ENCODE peak calls at places on chromosomes 6 and 20, in seven cellular contexts. T is heart left ventricle, F is esophagus squamous epithelium, B is body of pancreas, Q is right lobe of liver, M is gastrocnemius medialis, J is prostate gland. I is an unnamed sample.

GRCh38 chr6:79713701-79714322 is 82.7 kb downstream of the SH3BGRL2 start:
- DNase-seq in B (peak; percentile 66), Q (peak; percentile 56), M (no peak), J (peak; percentile 32), T (peak; percentile 13), F (no peak), I (no peak)

GRCh38 chr6:148367418-148368024 is 24.9 kb downstream of the SASH1 start:
- DNase-seq in T (peak; percentile 81), B (peak; percentile 38), J (peak; percentile 24), F (no peak), Q (peak; percentile 51), M (peak; percentile 60), I (peak; percentile 90)

GRCh38 chr6:12185081-12185673 is 105.0 kb upstream of the EDN1 start:
- DNase-seq in J (no peak), Q (no peak), M (no peak), T (no peak), F (no peak), B (no peak), I (no peak)

GRCh38 chr6:2020909-2021308 is 224.5 kb downstream of the GMDS start:
- DNase-seq in F (no peak), T (no peak), Q (no peak), B (no peak), M (no peak), J (no peak), I (no peak)

GRCh38 chr20:62361799-62362589 is 5.1 kb downstream of the LAMA5 start:
- DNase-seq in T (peak; percentile 16), B (peak; percentile 81), F (no peak), M (no peak), Q (peak; percentile 85), J (peak; percentile 26), I (peak; percentile 85)

GRCh38 chr20:9323622-9324021 is 190.8 kb upstream of the LAMP5 start:
- DNase-seq in F (no peak), J (no peak), T (no peak), B (no peak), M (no peak), Q (no peak), I (no peak)

GRCh38 chr6:43313813-43314212 is 5.2 kb upstream of the CRIP3 start:
- DNase-seq in M (no peak), J (no peak), F (no peak), T (no peak), Q (no peak), B (no peak), I (no peak)

GRCh38 chr20:26163890-26164289 is 467.2 kb upstream of the ZNF337 start:
- DNase-seq in M (no peak), Q (no peak), J (no peak), B (no peak), F (no peak), T (no peak), I (no peak)

GRCh38 chr6:124978451-124979293 is 16.4 kb downstream of the RNF217 start:
- DNase-seq in F (no peak), B (no peak), T (no peak), Q (no peak), M (no peak), J (no peak), I (no peak)

GRCh38 chr6:170045563-170045960 is 245.3 kb downstream of the DLL1 start:
- DNase-seq in B (no peak), J (no peak), T (no peak), Q (no peak), F (no peak), M (no peak), I (peak; percentile 67)

GRCh38 chr20:21090738-21091120 is 15.4 kb downstream of the LINC00237 start:
- DNase-seq in J (no peak), B (no peak), M (no peak), F (no peak), T (no peak), Q (no peak), I (no peak)

GRCh38 chr20:24357169-24357568 is 112.3 kb upstream of the SYNDIG1 start:
- DNase-seq in M (no peak), B (no peak), Q (no peak), T (no peak), J (no peak), F (no peak), I (no peak)

GRCh38 chr20:38961530-38962043 is 557 bp upstream of the DHX35 start:
- DNase-seq in F (no peak), T (no peak), J (no peak), B (no peak), Q (no peak), M (no peak), I (no peak)

DNA sequence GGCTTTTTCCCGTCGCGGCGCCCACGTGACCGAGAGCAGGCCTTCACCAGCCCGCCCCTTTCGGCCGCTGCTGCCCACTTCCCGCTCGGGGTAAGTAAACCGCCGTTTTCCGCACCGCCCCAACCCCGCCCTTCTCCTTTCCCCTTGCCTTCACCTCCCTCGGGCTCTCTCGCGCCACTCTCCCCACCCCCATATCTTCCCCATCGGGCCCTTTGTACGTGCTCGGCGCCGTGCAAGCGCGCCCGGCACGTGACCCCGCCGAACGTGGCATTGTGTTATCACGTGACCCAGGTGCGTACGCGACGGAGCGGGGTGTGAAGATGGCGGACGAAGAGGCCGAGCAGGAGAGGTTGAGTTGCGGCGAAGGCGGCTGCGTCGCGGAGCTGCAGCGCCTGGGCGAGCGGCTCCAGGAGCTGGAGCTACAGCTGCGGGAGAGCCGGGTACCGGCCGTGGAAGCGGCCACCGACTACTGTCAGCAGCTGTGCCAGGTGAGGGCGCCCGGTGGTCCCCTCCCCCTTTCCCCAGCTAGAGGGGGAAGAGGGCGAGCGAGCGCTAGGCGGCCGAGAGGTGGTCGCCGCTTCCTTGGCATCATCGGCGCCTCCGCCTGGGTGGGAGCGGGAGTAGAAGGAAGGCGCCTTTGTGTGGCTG is at the start of gene ZNF292:
- DNase-seq in Q (peak; percentile 97), J (peak; percentile 96), B (peak; percentile 97), F (peak; percentile 94), M (peak; percentile 91), T (peak; percentile 94), I (peak; percentile 96)
- TF ChIP-seq POLR2A in Q (peak; percentile 19), J (peak; percentile 84), B (peak; percentile 76), F (no peak), M (peak; percentile 48), T (no peak), I (no peak)

GRCh38 chr6:158387036-158387435 is 74.8 kb downstream of the TULP4 start:
- DNase-seq in T (no peak), M (no peak), F (no peak), B (no peak), Q (no peak), J (no peak), I (no peak)
- TF ChIP-seq CTCF in T (no peak), M (no peak), F (no peak), B (no peak), Q (no peak), J (no peak), I (no peak)

GRCh38 chr6:32240686-32241085 is 16.8 kb upstream of the NOTCH4 start:
- DNase-seq in Q (no peak), B (no peak), F (no peak), T (no peak), M (no peak), J (no peak), I (no peak)

GRCh38 chr6:32249262-32249661 is 25.4 kb upstream of the NOTCH4 start:
- DNase-seq in J (no peak), M (no peak), F (no peak), Q (no peak), B (no peak), T (no peak), I (no peak)

GRCh38 chr6:32244270-32244669 is 20.4 kb upstream of the NOTCH4 start:
- DNase-seq in Q (no peak), M (peak; percentile 24), T (no peak), F (no peak), B (peak; percentile 19), J (no peak), I (peak; percentile 72)

GRCh38 chr6:32239462-32239861 is 15.6 kb upstream of the NOTCH4 start:
- DNase-seq in Q (no peak), J (no peak), B (no peak), T (no peak), M (no peak), F (no peak), I (no peak)

GRCh38 chr6:32244946-32245398 is 21.1 kb upstream of the NOTCH4 start:
- DNase-seq in J (peak; percentile 71), T (peak; percentile 85), B (peak; percentile 73), M (peak; percentile 39), Q (peak; percentile 75), F (no peak), I (peak; percentile 96)
- H3K4me3 ChIP-seq in J (no peak overlapping the region), T (peak overlapping the region; percentile 9), B (no peak overlapping the region), M (peak overlapping the region; percentile 33), Q (no peak overlapping the region), F (no peak overlapping the region), I (no peak overlapping the region)

DNA sequence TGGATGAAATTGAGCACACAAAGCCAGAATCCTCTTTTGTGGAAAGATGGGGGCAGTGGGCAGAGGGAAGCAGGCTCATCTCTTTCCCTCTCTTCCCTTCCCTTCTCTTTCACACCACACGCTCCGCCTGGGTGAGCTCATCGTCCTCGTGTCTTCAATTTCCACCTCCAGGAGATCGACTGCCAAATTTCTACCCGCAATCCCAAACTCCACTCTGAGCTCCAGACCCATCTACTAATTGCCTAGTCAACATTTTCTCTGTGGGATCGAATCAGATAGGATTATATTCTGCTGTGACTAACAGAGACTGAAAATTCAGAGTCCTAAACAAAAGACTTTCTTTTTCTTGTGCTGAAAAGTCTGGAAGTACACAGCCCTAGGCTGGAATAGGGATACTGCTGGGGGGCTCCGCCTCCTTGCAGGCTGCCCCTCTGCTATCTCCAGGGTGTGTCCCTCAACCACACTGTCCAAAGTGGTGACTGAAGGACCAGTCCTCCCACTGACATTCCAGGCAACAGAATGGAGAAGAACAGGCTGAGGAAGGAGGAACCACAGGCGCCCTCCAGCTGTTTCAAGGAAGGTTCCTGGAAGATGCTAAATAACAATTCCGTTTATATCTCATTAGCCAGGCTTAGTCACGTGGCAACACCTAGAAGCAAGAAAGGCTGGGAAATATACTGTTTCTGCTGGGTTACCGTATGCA is 5.0 kb upstream of the HSPA12B start:
- DNase-seq in M (no peak), T (no peak), B (no peak), J (no peak), F (no peak), Q (no peak), I (peak; percentile 49)
- TF ChIP-seq POLR2A in M (no peak), T (no peak), B (no peak), J (no peak), F (no peak), Q (no peak), I (no peak)

DNA sequence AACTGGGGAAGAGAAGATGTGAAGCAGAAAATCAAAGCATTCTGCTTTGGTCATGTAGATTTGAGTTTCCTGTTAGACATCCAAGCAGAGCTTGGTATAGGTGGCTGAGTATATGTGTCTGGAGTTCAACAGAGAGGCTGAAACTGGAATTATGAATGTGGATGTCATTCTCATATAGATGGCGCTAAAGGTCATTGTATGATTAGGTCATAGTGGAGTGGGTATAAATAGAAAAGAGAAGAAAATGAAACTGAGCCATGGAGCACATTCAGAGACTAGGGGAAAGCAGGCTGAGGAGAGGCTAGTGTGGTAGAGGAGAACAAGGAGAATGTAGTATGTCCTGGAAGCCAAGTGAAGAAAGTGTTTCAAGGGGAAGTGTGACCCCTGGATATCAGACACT is 295.6 kb upstream of the PLN start:
- DNase-seq in Q (no peak), B (no peak), T (no peak), M (no peak), J (no peak), F (no peak), I (no peak)
- TF ChIP-seq CTCF in Q (no peak), B (no peak), T (no peak), M (no peak), J (no peak), F (no peak), I (no peak)

I was measured in lower leg skin.